ENCODE peak calls at places on chromosomes 5 and 9, in seven cellular contexts. I, Q, A, U, J, F and X are unnamed samples.

GRCh38 chr9:136327313-136327971 is at the start of gene GPSM1:
- DNase-seq in Q (peak; percentile 58), I (no peak), J (no peak), U (peak; percentile 49), A (peak; percentile 42), F (peak; percentile 69), X (peak; percentile 59)

GRCh38 chr5:65914644-65915196 is 11.7 kb upstream of the ERBIN start:
- DNase-seq in I (no peak), F (no peak), Q (no peak), A (no peak), J (no peak), U (no peak), X (no peak)

GRCh38 chr5:10077721-10078551 is 171.8 kb downstream of the ATPSCKMT start:
- DNase-seq in Q (peak; percentile 35), A (no peak), J (no peak), U (no peak), I (no peak), F (peak; percentile 1), X (no peak)

GRCh38 chr9:129834489-129835127 is 467 bp downstream of the C9orf78 start:
- DNase-seq in A (peak; percentile 61), U (no peak), Q (no peak), I (no peak), F (no peak), J (no peak), X (no peak)

GRCh38 chr9:133830310-133830709 is 92.2 kb upstream of the SARDH start:
- DNase-seq in Q (peak; percentile 16), F (no peak), J (no peak), I (no peak), A (no peak), U (no peak), X (no peak)

GRCh38 chr5:124056326-124057160 is 544.6 kb downstream of the CSNK1G3 start:
- DNase-seq in F (peak; percentile 27), Q (no peak), U (no peak), J (no peak), I (no peak), A (no peak), X (peak; percentile 20)

GRCh38 chr5:40578501-40579451 is 100.9 kb upstream of the PTGER4 start:
- DNase-seq in Q (peak; percentile 46), J (no peak), A (peak; percentile 9), F (peak; percentile 35), I (no peak), U (no peak), X (no peak)

GRCh38 chr5:141618030-141618803 is 583 bp downstream of the DIAPH1 start:
- DNase-seq in A (peak; percentile 55), U (no peak), J (peak; percentile 35), F (peak; percentile 47), Q (peak; percentile 13), I (peak; percentile 96), X (peak; percentile 89)

GRCh38 chr9:8599937-8600336 is 800.4 kb upstream of the DMAC1 start:
- DNase-seq in U (no peak), A (no peak), Q (no peak), F (no peak), I (no peak), J (no peak), X (no peak)

GRCh38 chr5:95839658-95840057 is 17.1 kb upstream of the GLRX start:
- DNase-seq in J (no peak), I (no peak), U (no peak), Q (no peak), A (no peak), F (no peak), X (no peak)

GRCh38 chr5:8340739-8341344 is 471.9 kb downstream of the MTRR start:
- DNase-seq in J (no peak), Q (peak; percentile 23), U (no peak), I (no peak), F (peak; percentile 60), A (no peak), X (peak; percentile 65)

GRCh38 chr9:22148876-22149637 is 140.0 kb upstream of the CDKN2B start:
- DNase-seq in F (no peak), A (no peak), I (no peak), Q (peak; percentile 70), U (no peak), J (no peak), X (no peak)

GRCh38 chr5:12901696-12902095 is 997.5 kb upstream of the CTNND2 start:
- DNase-seq in F (no peak), Q (no peak), A (no peak), J (no peak), U (no peak), I (no peak), X (no peak)

DNA sequence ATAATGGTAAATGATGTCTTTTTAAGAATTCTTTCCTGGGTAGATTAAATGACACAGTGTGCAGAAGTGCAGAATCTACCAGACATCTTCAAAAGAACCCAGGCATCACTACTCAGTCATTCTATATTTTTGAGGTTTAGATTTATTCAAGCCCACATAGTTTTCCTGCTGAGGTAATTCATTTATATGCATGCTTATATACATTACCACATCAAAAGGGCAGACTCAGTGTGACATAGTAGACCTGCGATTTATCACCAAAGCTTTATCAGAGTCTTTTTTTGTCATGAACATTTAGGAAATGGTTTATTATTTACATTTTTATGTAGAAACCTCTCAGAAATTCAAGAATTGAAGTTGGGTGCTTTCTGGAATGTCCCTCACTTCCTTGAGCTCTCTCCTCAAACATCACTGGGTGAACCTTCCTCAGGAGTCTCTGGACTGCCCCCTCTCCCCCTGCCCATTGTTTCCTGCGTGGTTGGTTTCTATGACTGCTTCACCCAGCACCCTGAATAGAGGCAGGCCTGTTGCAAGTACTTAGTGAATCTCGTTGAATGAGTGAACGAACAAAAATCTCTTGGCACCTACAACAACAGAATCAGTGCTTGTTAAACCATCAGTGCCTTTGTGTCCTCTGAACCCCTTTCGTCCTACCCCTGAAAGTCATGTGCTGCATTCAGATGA is 42.5 kb downstream of the ADAMTS16 start:
- DNase-seq in F (no peak), I (no peak), U (no peak), Q (no peak), A (no peak), J (no peak), X (no peak)
- H3K4me1 ChIP-seq in F (no peaks in the 10 kb centered on the region), I (peaks cover under 1% of the 10 kb centered on the region), U (peaks cover 11% of the 10 kb centered on the region), Q (no peaks in the 10 kb centered on the region), A (no peaks in the 10 kb centered on the region), J (peaks cover 18% of the 10 kb centered on the region), X (no peaks in the 10 kb centered on the region)

GRCh38 chr9:16335788-16336580 is 534.5 kb downstream of the BNC2 start:
- DNase-seq in F (peak; percentile 99), Q (peak; percentile 99), I (peak; percentile 19), U (peak; percentile 62), J (no peak), A (no peak), X (peak; percentile 27)

GRCh38 chr9:16337322-16338029 is 533.0 kb downstream of the BNC2 start:
- DNase-seq in A (no peak), U (no peak), I (no peak), J (no peak), Q (peak; percentile 97), F (peak; percentile 49), X (no peak)

GRCh38 chr9:16341176-16341575 is 529.3 kb downstream of the BNC2 start:
- DNase-seq in J (no peak), U (no peak), Q (peak; percentile 49), F (no peak), I (no peak), A (no peak), X (no peak)

GRCh38 chr9:16333697-16334096 is 536.8 kb downstream of the BNC2 start:
- DNase-seq in F (no peak), U (no peak), I (no peak), Q (no peak), J (no peak), A (no peak), X (no peak)

GRCh38 chr9:16336833-16337232 is 533.6 kb downstream of the BNC2 start:
- DNase-seq in F (no peak), J (no peak), Q (no peak), A (no peak), U (no peak), I (no peak), X (no peak)
- H3K27ac ChIP-seq in F (no peak overlapping the region), J (no peak overlapping the region), Q (peak overlapping the region; percentile 79), A (no peak overlapping the region), U (no peak overlapping the region), I (no peak overlapping the region), X (no peak overlapping the region)

GRCh38 chr9:104094534-104095020 is 468 bp downstream of the SMC2 start:
- DNase-seq in Q (no peak), A (no peak), J (no peak), I (no peak), F (no peak), U (no peak), X (no peak)

GRCh38 chr9:104092192-104092591 is 1.9 kb upstream of the SMC2 start:
- DNase-seq in F (no peak), Q (no peak), A (no peak), U (no peak), J (no peak), I (no peak), X (no peak)

GRCh38 chr9:104091708-104092107 is 2.4 kb upstream of the SMC2 start:
- DNase-seq in F (peak; percentile 35), I (no peak), A (no peak), J (no peak), Q (peak; percentile 78), U (no peak), X (no peak)

GRCh38 chr9:104093647-104094533 is at the start of gene SMC2:
- DNase-seq in I (peak; percentile 86), J (peak; percentile 87), F (peak; percentile 95), A (peak; percentile 96), Q (peak; percentile 84), U (peak; percentile 83), X (peak; percentile 94)

DNA sequence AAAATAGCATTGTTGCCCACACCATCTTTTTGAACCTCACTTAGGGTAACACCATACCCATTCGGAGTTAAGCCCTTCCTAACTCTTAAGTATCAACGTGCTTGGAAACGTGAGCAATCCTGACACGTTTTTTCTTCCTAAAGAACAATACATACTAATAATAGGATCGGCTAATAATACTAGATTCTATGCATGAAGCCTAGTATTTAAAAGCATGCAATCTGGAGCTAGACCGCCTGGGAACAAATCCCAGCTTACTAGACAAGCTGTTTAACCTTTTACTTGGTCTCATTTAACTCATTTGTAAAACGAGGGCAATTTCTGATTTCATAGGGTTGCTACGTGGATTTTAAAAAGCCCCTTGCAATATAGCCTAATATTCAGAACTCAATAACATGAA is 947 bp upstream of the SMC2 start:
- DNase-seq in J (no peak), A (no peak), F (peak; percentile 36), I (no peak), Q (peak; percentile 15), U (no peak), X (no peak)
- H3K4me1 ChIP-seq in J (peaks cover 3% of the 10 kb centered on the region), A (peaks cover 11% of the 10 kb centered on the region), F (peaks cover 16% of the 10 kb centered on the region), I (peaks cover 3% of the 10 kb centered on the region), Q (peaks cover 3% of the 10 kb centered on the region), U (peaks cover 32% of the 10 kb centered on the region), X (peaks cover 5% of the 10 kb centered on the region)

GRCh38 chr5:81247441-81247972 is 14.4 kb downstream of the CKMT2 start:
- DNase-seq in J (peak; percentile 47), F (peak; percentile 67), U (no peak), I (no peak), Q (peak; percentile 66), A (no peak), X (no peak)

GRCh38 chr5:81244451-81244850 is 11.3 kb downstream of the CKMT2 start:
- DNase-seq in I (no peak), A (no peak), Q (no peak), J (no peak), U (no peak), F (no peak), X (no peak)

GRCh38 chr5:81249240-81249639 is 16.1 kb downstream of the CKMT2 start:
- DNase-seq in U (no peak), J (no peak), I (no peak), Q (no peak), F (no peak), A (no peak), X (no peak)

GRCh38 chr5:81242906-81243436 is 9.8 kb downstream of the CKMT2 start:
- DNase-seq in A (no peak), U (no peak), J (no peak), F (peak; percentile 16), I (no peak), Q (no peak), X (no peak)

GRCh38 chr5:81245871-81246235 is 12.7 kb downstream of the CKMT2 start:
- DNase-seq in I (no peak), Q (no peak), F (no peak), A (no peak), U (no peak), J (no peak), X (no peak)
- H3K27ac ChIP-seq in I (no peak overlapping the region), Q (no peak overlapping the region), F (peak overlapping the region; percentile 61), A (no peak overlapping the region), U (no peak overlapping the region), J (no peak overlapping the region), X (no peak overlapping the region)